ENCODE peak calls at places on chromosome 2, in nine cellular contexts. One of them, this sample, is unnamed.

GRCh38 chr2:14385043-14385442 is 247.5 kb upstream of the LRATD1 start:
- DNase-seq in activated T-cell treated with anti-CD3 and anti-CD28 coated beads for 1 hour: no peak
- DNase-seq in pancreas: no peak
- DNase-seq in stimulated activated CD4-positive, alpha-beta T cell treated with anti-CD3 and anti-CD28 coated beads, TNF-alpha, amount 100 ng/mL, for 24 hours: no peak
- DNase-seq in IMR-90: peak
- DNase-seq in mucosa of descending colon: no peak
- DNase-seq in AG04450: no peak
- DNase-seq in NT2/D1: no peak
- DNase-seq in cardiac fibroblast: no peak
- DNase-seq in this sample: no peak

GRCh38 chr2:234251326-234252271 is 201.1 kb downstream of the SPP2 start:
- DNase-seq in AG04450: peak
- DNase-seq in NT2/D1: no peak
- DNase-seq in stimulated activated CD4-positive, alpha-beta T cell treated with anti-CD3 and anti-CD28 coated beads, TNF-alpha, amount 100 ng/mL, for 24 hours: no peak
- DNase-seq in mucosa of descending colon: no peak
- DNase-seq in activated T-cell treated with anti-CD3 and anti-CD28 coated beads for 1 hour: no peak
- DNase-seq in cardiac fibroblast: peak
- DNase-seq in IMR-90: peak
- DNase-seq in pancreas: no peak
- DNase-seq in this sample: peak

GRCh38 chr2:43226955-43227829 is 786 bp upstream of the ZFP36L2 start:
- DNase-seq in cardiac fibroblast: peak
- DNase-seq in mucosa of descending colon: peak
- DNase-seq in NT2/D1: peak
- DNase-seq in activated T-cell treated with anti-CD3 and anti-CD28 coated beads for 1 hour: peak
- DNase-seq in AG04450: no peak
- DNase-seq in pancreas: peak
- DNase-seq in stimulated activated CD4-positive, alpha-beta T cell treated with anti-CD3 and anti-CD28 coated beads, TNF-alpha, amount 100 ng/mL, for 24 hours: peak
- DNase-seq in IMR-90: peak
- DNase-seq in this sample: peak

GRCh38 chr2:231611273-231612198 is 18.9 kb downstream of the TEX44 start:
- DNase-seq in cardiac fibroblast: peak
- DNase-seq in activated T-cell treated with anti-CD3 and anti-CD28 coated beads for 1 hour: no peak
- DNase-seq in NT2/D1: peak
- DNase-seq in IMR-90: peak
- DNase-seq in AG04450: no peak
- DNase-seq in pancreas: no peak
- DNase-seq in mucosa of descending colon: no peak
- DNase-seq in stimulated activated CD4-positive, alpha-beta T cell treated with anti-CD3 and anti-CD28 coated beads, TNF-alpha, amount 100 ng/mL, for 24 hours: peak
- DNase-seq in this sample: peak

GRCh38 chr2:37738266-37738885 is 66.9 kb upstream of the CDC42EP3 start:
- DNase-seq in cardiac fibroblast: no peak
- DNase-seq in activated T-cell treated with anti-CD3 and anti-CD28 coated beads for 1 hour: no peak
- DNase-seq in IMR-90: no peak
- DNase-seq in mucosa of descending colon: no peak
- DNase-seq in AG04450: no peak
- DNase-seq in pancreas: no peak
- DNase-seq in stimulated activated CD4-positive, alpha-beta T cell treated with anti-CD3 and anti-CD28 coated beads, TNF-alpha, amount 100 ng/mL, for 24 hours: no peak
- DNase-seq in NT2/D1: no peak
- DNase-seq in this sample: no peak

GRCh38 chr2:98508690-98509054 is 64.0 kb downstream of the INPP4A start:
- DNase-seq in NT2/D1: no peak
- DNase-seq in mucosa of descending colon: no peak
- DNase-seq in cardiac fibroblast: peak
- DNase-seq in AG04450: no peak
- DNase-seq in activated T-cell treated with anti-CD3 and anti-CD28 coated beads for 1 hour: peak
- DNase-seq in pancreas: no peak
- DNase-seq in stimulated activated CD4-positive, alpha-beta T cell treated with anti-CD3 and anti-CD28 coated beads, TNF-alpha, amount 100 ng/mL, for 24 hours: peak
- DNase-seq in IMR-90: peak
- DNase-seq in this sample: no peak

GRCh38 chr2:88067598-88067997 is at the start of gene SMYD1:
- DNase-seq in activated T-cell treated with anti-CD3 and anti-CD28 coated beads for 1 hour: no peak
- DNase-seq in NT2/D1: no peak
- DNase-seq in mucosa of descending colon: no peak
- DNase-seq in IMR-90: no peak
- DNase-seq in cardiac fibroblast: no peak
- DNase-seq in pancreas: no peak
- DNase-seq in stimulated activated CD4-positive, alpha-beta T cell treated with anti-CD3 and anti-CD28 coated beads, TNF-alpha, amount 100 ng/mL, for 24 hours: no peak
- DNase-seq in AG04450: no peak
- DNase-seq in this sample: no peak

GRCh38 chr2:20483496-20483895 is 36.6 kb downstream of the RHOB start:
- DNase-seq in cardiac fibroblast: peak
- DNase-seq in stimulated activated CD4-positive, alpha-beta T cell treated with anti-CD3 and anti-CD28 coated beads, TNF-alpha, amount 100 ng/mL, for 24 hours: no peak
- DNase-seq in NT2/D1: no peak
- DNase-seq in IMR-90: no peak
- DNase-seq in AG04450: no peak
- DNase-seq in mucosa of descending colon: no peak
- DNase-seq in pancreas: no peak
- DNase-seq in activated T-cell treated with anti-CD3 and anti-CD28 coated beads for 1 hour: no peak
- DNase-seq in this sample: no peak

GRCh38 chr2:44799754-44800153 is 141.7 kb upstream of the SIX3 start:
- DNase-seq in pancreas: no peak
- DNase-seq in mucosa of descending colon: no peak
- DNase-seq in cardiac fibroblast: no peak
- DNase-seq in AG04450: no peak
- DNase-seq in stimulated activated CD4-positive, alpha-beta T cell treated with anti-CD3 and anti-CD28 coated beads, TNF-alpha, amount 100 ng/mL, for 24 hours: no peak
- DNase-seq in NT2/D1: no peak
- DNase-seq in IMR-90: no peak
- DNase-seq in activated T-cell treated with anti-CD3 and anti-CD28 coated beads for 1 hour: no peak
- DNase-seq in this sample: no peak

GRCh38 chr2:26786207-26787023 is 559 bp downstream of the CENPA start:
- DNase-seq in stimulated activated CD4-positive, alpha-beta T cell treated with anti-CD3 and anti-CD28 coated beads, TNF-alpha, amount 100 ng/mL, for 24 hours: no peak
- DNase-seq in activated T-cell treated with anti-CD3 and anti-CD28 coated beads for 1 hour: no peak
- DNase-seq in cardiac fibroblast: no peak
- DNase-seq in pancreas: no peak
- DNase-seq in IMR-90: no peak
- DNase-seq in NT2/D1: no peak
- DNase-seq in mucosa of descending colon: no peak
- DNase-seq in AG04450: no peak
- DNase-seq in this sample: peak

GRCh38 chr2:106341666-106342065 is 126.5 kb downstream of the RGPD3 start:
- DNase-seq in cardiac fibroblast: no peak
- DNase-seq in mucosa of descending colon: no peak
- DNase-seq in NT2/D1: no peak
- DNase-seq in AG04450: no peak
- DNase-seq in IMR-90: no peak
- DNase-seq in pancreas: no peak
- DNase-seq in stimulated activated CD4-positive, alpha-beta T cell treated with anti-CD3 and anti-CD28 coated beads, TNF-alpha, amount 100 ng/mL, for 24 hours: no peak
- DNase-seq in activated T-cell treated with anti-CD3 and anti-CD28 coated beads for 1 hour: no peak
- DNase-seq in this sample: no peak

GRCh38 chr2:71150082-71150816 is 19.8 kb downstream of the MPHOSPH10 start:
- DNase-seq in mucosa of descending colon: no peak
- DNase-seq in NT2/D1: no peak
- DNase-seq in stimulated activated CD4-positive, alpha-beta T cell treated with anti-CD3 and anti-CD28 coated beads, TNF-alpha, amount 100 ng/mL, for 24 hours: no peak
- DNase-seq in IMR-90: no peak
- DNase-seq in AG04450: no peak
- DNase-seq in cardiac fibroblast: no peak
- DNase-seq in pancreas: no peak
- DNase-seq in activated T-cell treated with anti-CD3 and anti-CD28 coated beads for 1 hour: no peak
- DNase-seq in this sample: no peak

GRCh38 chr2:199590323-199590915 is 132.7 kb upstream of the SATB2 start:
- DNase-seq in cardiac fibroblast: no peak
- DNase-seq in stimulated activated CD4-positive, alpha-beta T cell treated with anti-CD3 and anti-CD28 coated beads, TNF-alpha, amount 100 ng/mL, for 24 hours: no peak
- DNase-seq in activated T-cell treated with anti-CD3 and anti-CD28 coated beads for 1 hour: no peak
- DNase-seq in mucosa of descending colon: no peak
- DNase-seq in IMR-90: no peak
- DNase-seq in pancreas: no peak
- DNase-seq in AG04450: no peak
- DNase-seq in NT2/D1: no peak
- DNase-seq in this sample: no peak

GRCh38 chr2:15223887-15224286 is 337.2 kb downstream of the NBAS start:
- DNase-seq in mucosa of descending colon: no peak
- DNase-seq in AG04450: peak
- DNase-seq in pancreas: no peak
- DNase-seq in NT2/D1: no peak
- DNase-seq in IMR-90: peak
- DNase-seq in cardiac fibroblast: peak
- DNase-seq in activated T-cell treated with anti-CD3 and anti-CD28 coated beads for 1 hour: no peak
- DNase-seq in stimulated activated CD4-positive, alpha-beta T cell treated with anti-CD3 and anti-CD28 coated beads, TNF-alpha, amount 100 ng/mL, for 24 hours: no peak
- DNase-seq in this sample: no peak

GRCh38 chr2:207683879-207684627 is 27.4 kb upstream of the CCNYL1 start:
- DNase-seq in stimulated activated CD4-positive, alpha-beta T cell treated with anti-CD3 and anti-CD28 coated beads, TNF-alpha, amount 100 ng/mL, for 24 hours: no peak
- DNase-seq in AG04450: no peak
- DNase-seq in NT2/D1: no peak
- DNase-seq in pancreas: no peak
- DNase-seq in IMR-90: peak
- DNase-seq in mucosa of descending colon: no peak
- DNase-seq in activated T-cell treated with anti-CD3 and anti-CD28 coated beads for 1 hour: no peak
- DNase-seq in cardiac fibroblast: peak
- DNase-seq in this sample: peak

GRCh38 chr2:8119782-8120551 is 561.9 kb upstream of the ID2 start:
- DNase-seq in AG04450: no peak
- DNase-seq in activated T-cell treated with anti-CD3 and anti-CD28 coated beads for 1 hour: no peak
- DNase-seq in mucosa of descending colon: peak
- DNase-seq in NT2/D1: no peak
- DNase-seq in pancreas: no peak
- DNase-seq in cardiac fibroblast: peak
- DNase-seq in stimulated activated CD4-positive, alpha-beta T cell treated with anti-CD3 and anti-CD28 coated beads, TNF-alpha, amount 100 ng/mL, for 24 hours: no peak
- DNase-seq in IMR-90: peak
- DNase-seq in this sample: no peak

GRCh38 chr2:893311-893710 is 57.3 kb upstream of the SNTG2 start:
- DNase-seq in IMR-90: no peak
- DNase-seq in mucosa of descending colon: peak
- DNase-seq in cardiac fibroblast: no peak
- DNase-seq in NT2/D1: peak
- DNase-seq in AG04450: no peak
- DNase-seq in stimulated activated CD4-positive, alpha-beta T cell treated with anti-CD3 and anti-CD28 coated beads, TNF-alpha, amount 100 ng/mL, for 24 hours: no peak
- DNase-seq in pancreas: no peak
- DNase-seq in activated T-cell treated with anti-CD3 and anti-CD28 coated beads for 1 hour: no peak
- DNase-seq in this sample: peak

GRCh38 chr2:27747827-27748352 is 23.6 kb upstream of the MRPL33 start:
- DNase-seq in NT2/D1: no peak
- DNase-seq in AG04450: no peak
- DNase-seq in mucosa of descending colon: no peak
- DNase-seq in activated T-cell treated with anti-CD3 and anti-CD28 coated beads for 1 hour: no peak
- DNase-seq in cardiac fibroblast: no peak
- DNase-seq in pancreas: no peak
- DNase-seq in stimulated activated CD4-positive, alpha-beta T cell treated with anti-CD3 and anti-CD28 coated beads, TNF-alpha, amount 100 ng/mL, for 24 hours: no peak
- DNase-seq in IMR-90: no peak
- DNase-seq in this sample: no peak

GRCh38 chr2:209933499-209934458 is 68.7 kb upstream of the RPE start:
- DNase-seq in activated T-cell treated with anti-CD3 and anti-CD28 coated beads for 1 hour: no peak
- DNase-seq in AG04450: peak
- DNase-seq in NT2/D1: no peak
- DNase-seq in IMR-90: peak
- DNase-seq in mucosa of descending colon: no peak
- DNase-seq in cardiac fibroblast: peak
- DNase-seq in pancreas: no peak
- DNase-seq in stimulated activated CD4-positive, alpha-beta T cell treated with anti-CD3 and anti-CD28 coated beads, TNF-alpha, amount 100 ng/mL, for 24 hours: no peak
- DNase-seq in this sample: no peak

GRCh38 chr2:179561702-179562101 is 297.1 kb upstream of the SESTD1 start:
- DNase-seq in pancreas: no peak
- DNase-seq in AG04450: no peak
- DNase-seq in mucosa of descending colon: no peak
- DNase-seq in NT2/D1: no peak
- DNase-seq in cardiac fibroblast: no peak
- DNase-seq in activated T-cell treated with anti-CD3 and anti-CD28 coated beads for 1 hour: no peak
- DNase-seq in IMR-90: no peak
- DNase-seq in stimulated activated CD4-positive, alpha-beta T cell treated with anti-CD3 and anti-CD28 coated beads, TNF-alpha, amount 100 ng/mL, for 24 hours: no peak
- DNase-seq in this sample: no peak

GRCh38 chr2:21281876-21282514 is 158.2 kb downstream of the TDRD15 start:
- DNase-seq in mucosa of descending colon: no peak
- DNase-seq in cardiac fibroblast: no peak
- DNase-seq in activated T-cell treated with anti-CD3 and anti-CD28 coated beads for 1 hour: no peak
- DNase-seq in AG04450: no peak
- DNase-seq in pancreas: no peak
- DNase-seq in stimulated activated CD4-positive, alpha-beta T cell treated with anti-CD3 and anti-CD28 coated beads, TNF-alpha, amount 100 ng/mL, for 24 hours: no peak
- DNase-seq in NT2/D1: no peak
- DNase-seq in IMR-90: no peak
- DNase-seq in this sample: no peak

This sample was measured in left colon.